ENCODE peak calls at places on chromosomes 2 and 18, in four cellular contexts. One of them, this sample, is unnamed.

GRCh38 chr2:85255813-85256581 is 71.8 kb downstream of the TGOLN2 start:
- DNase-seq in neuronal stem cell: peak
- DNase-seq in head of caudate nucleus: no peak
- DNase-seq in fibroblast of mammary gland: no peak
- DNase-seq in this sample: peak

GRCh38 chr18:59159986-59160385 is 20.3 kb downstream of the SEC11C start:
- DNase-seq in neuronal stem cell: no peak
- DNase-seq in head of caudate nucleus: no peak
- DNase-seq in fibroblast of mammary gland: no peak
- DNase-seq in this sample: no peak

GRCh38 chr18:54737986-54738385 is 90.3 kb upstream of the RAB27B start:
- DNase-seq in neuronal stem cell: no peak
- DNase-seq in head of caudate nucleus: no peak
- DNase-seq in fibroblast of mammary gland: peak
- DNase-seq in this sample: peak

GRCh38 chr2:42337846-42338566 is 23.0 kb downstream of the COX7A2L start:
- DNase-seq in neuronal stem cell: no peak
- DNase-seq in head of caudate nucleus: no peak
- DNase-seq in fibroblast of mammary gland: no peak
- DNase-seq in this sample: no peak

GRCh38 chr2:207039225-207039624 is 99.9 kb downstream of the CPO start:
- DNase-seq in neuronal stem cell: no peak
- DNase-seq in head of caudate nucleus: no peak
- DNase-seq in fibroblast of mammary gland: no peak
- DNase-seq in this sample: no peak

GRCh38 chr2:25618676-25619075 is 54.7 kb downstream of the DTNB start:
- DNase-seq in neuronal stem cell: no peak
- DNase-seq in head of caudate nucleus: no peak
- DNase-seq in fibroblast of mammary gland: peak
- DNase-seq in this sample: peak

GRCh38 chr2:204749319-204749718 is 204.0 kb downstream of the PARD3B start:
- DNase-seq in neuronal stem cell: no peak
- DNase-seq in head of caudate nucleus: no peak
- DNase-seq in fibroblast of mammary gland: peak
- DNase-seq in this sample: peak

GRCh38 chr2:218384975-218385374 is 2.9 kb downstream of the SLC11A1 start:
- DNase-seq in neuronal stem cell: no peak
- DNase-seq in head of caudate nucleus: no peak
- DNase-seq in fibroblast of mammary gland: no peak
- DNase-seq in this sample: no peak

GRCh38 chr18:53698907-53699306 is 525.6 kb downstream of the MBD2 start:
- DNase-seq in neuronal stem cell: peak
- DNase-seq in head of caudate nucleus: peak
- DNase-seq in fibroblast of mammary gland: peak
- DNase-seq in this sample: peak

GRCh38 chr2:28547906-28548600 is 52.2 kb downstream of the PLB1 start:
- DNase-seq in neuronal stem cell: no peak
- DNase-seq in head of caudate nucleus: no peak
- DNase-seq in fibroblast of mammary gland: no peak
- DNase-seq in this sample: no peak

GRCh38 chr18:56189615-56190014 is 448.8 kb downstream of the TXNL1 start:
- DNase-seq in neuronal stem cell: no peak
- DNase-seq in head of caudate nucleus: no peak
- DNase-seq in fibroblast of mammary gland: no peak
- DNase-seq in this sample: no peak

GRCh38 chr2:146918280-146918679 is 926.5 kb upstream of the ACVR2A start:
- DNase-seq in neuronal stem cell: no peak
- DNase-seq in head of caudate nucleus: no peak
- DNase-seq in fibroblast of mammary gland: no peak
- DNase-seq in this sample: no peak

GRCh38 chr2:105410554-105410953 is 11.7 kb upstream of the FHL2 start:
- DNase-seq in neuronal stem cell: no peak
- DNase-seq in head of caudate nucleus: no peak
- DNase-seq in fibroblast of mammary gland: peak
- DNase-seq in this sample: peak

GRCh38 chr2:239819091-239819973 is 205.8 kb downstream of the NDUFA10 start:
- DNase-seq in neuronal stem cell: no peak
- DNase-seq in head of caudate nucleus: peak
- DNase-seq in fibroblast of mammary gland: no peak
- DNase-seq in this sample: no peak

GRCh38 chr2:221573430-221574230 is 1.5 kb upstream of the EPHA4 start:
- DNase-seq in neuronal stem cell: peak
- DNase-seq in head of caudate nucleus: peak
- DNase-seq in fibroblast of mammary gland: peak
- DNase-seq in this sample: peak

GRCh38 chr2:71798266-71799012 is 345.1 kb downstream of the DYSF start:
- DNase-seq in neuronal stem cell: peak
- DNase-seq in head of caudate nucleus: peak
- DNase-seq in fibroblast of mammary gland: peak
- DNase-seq in this sample: peak

GRCh38 chr2:239544846-239545465 is 144.1 kb upstream of the HDAC4 start:
- DNase-seq in neuronal stem cell: no peak
- DNase-seq in head of caudate nucleus: no peak
- DNase-seq in fibroblast of mammary gland: no peak
- DNase-seq in this sample: no peak

GRCh38 chr2:6181525-6182270 is 489.5 kb downstream of the SOX11 start:
- DNase-seq in neuronal stem cell: no peak
- DNase-seq in head of caudate nucleus: no peak
- DNase-seq in fibroblast of mammary gland: peak
- DNase-seq in this sample: peak

GRCh38 chr2:77712601-77713000 is 190.4 kb upstream of the LRRTM4 start:
- DNase-seq in neuronal stem cell: no peak
- DNase-seq in head of caudate nucleus: no peak
- DNase-seq in fibroblast of mammary gland: no peak
- DNase-seq in this sample: no peak

GRCh38 chr2:67650292-67651133 is 253.4 kb downstream of the ETAA1 start:
- DNase-seq in neuronal stem cell: peak
- DNase-seq in head of caudate nucleus: peak
- DNase-seq in fibroblast of mammary gland: peak
- DNase-seq in this sample: peak

GRCh38 chr2:2191110-2191707 is 139.9 kb downstream of the MYT1L start:
- DNase-seq in neuronal stem cell: no peak
- DNase-seq in head of caudate nucleus: no peak
- DNase-seq in fibroblast of mammary gland: no peak
- DNase-seq in this sample: no peak

This sample was measured in choroid plexus epithelial cell.